ENCODE peak calls at places on chromosomes 2 and 18, in seven cellular contexts. S is T-helper 2 cell treated with Interferon-gamma antibody and Interleukin-4, amounts not matched to agents 5 μg/mL and 100 μg/mL, for 36 hours; Z is Right ventricle myocardium superior; F is uterus; G is stimulated activated naive CD8-positive, alpha-beta T cell treated with anti-CD3 and anti-CD28 coated beads, Interleukin-15, amount 100 ng/mL, for 72 hours; L is ELR; N is stimulated activated CD4-positive, alpha-beta T cell treated with anti-CD3 and anti-CD28 coated beads, Interleukin-1b, Interleukin-23, amount 100 ng/mL, for 48 hours. W is an unnamed sample.

GRCh38 chr2:163919717-163920116 is 183.9 kb upstream of the FIGN start:
- DNase-seq in S (no peak), Z (no peak), F (no peak), G (no peak), L (peak), N (no peak), W (no peak)

GRCh38 chr2:112692914-112693313 is 27.9 kb upstream of the NT5DC4 start:
- DNase-seq in S (peak), Z (no peak), F (no peak), G (peak), L (peak), N (peak), W (peak)

GRCh38 chr2:8203354-8203753 is 478.5 kb upstream of the ID2 start:
- DNase-seq in S (no peak), Z (peak), F (no peak), G (no peak), L (no peak), N (no peak), W (no peak)

GRCh38 chr2:40002339-40002738 is 223.3 kb upstream of the THUMPD2 start:
- DNase-seq in S (no peak), Z (no peak), F (no peak), G (no peak), L (no peak), N (no peak), W (no peak)

GRCh38 chr2:5677133-5677532 is 15.1 kb upstream of the SOX11 start:
- DNase-seq in S (no peak), Z (no peak), F (no peak), G (no peak), L (no peak), N (no peak), W (no peak)

GRCh38 chr18:11034816-11035215 is 114.6 kb downstream of the PIEZO2 start:
- DNase-seq in S (no peak), Z (no peak), F (no peak), G (no peak), L (peak), N (no peak), W (no peak)

GRCh38 chr2:157857881-157858280 is 18.2 kb downstream of the ACVR1 start:
- DNase-seq in S (no peak), Z (no peak), F (no peak), G (no peak), L (peak), N (no peak), W (no peak)

GRCh38 chr2:217996345-217996744 is 6.5 kb downstream of the TNS1 start:
- DNase-seq in S (no peak), Z (no peak), F (peak), G (no peak), L (peak), N (no peak), W (no peak)

GRCh38 chr2:104702451-104702850 is 151.5 kb upstream of the POU3F3 start:
- DNase-seq in S (no peak), Z (no peak), F (no peak), G (no peak), L (no peak), N (no peak), W (no peak)

GRCh38 chr18:69830189-69830588 is 117.5 kb downstream of the CD226 start:
- DNase-seq in S (no peak), Z (no peak), F (no peak), G (no peak), L (no peak), N (no peak), W (no peak)

GRCh38 chr2:196314780-196315179 is 143.4 kb upstream of the STK17B start:
- DNase-seq in S (no peak), Z (no peak), F (no peak), G (no peak), L (peak), N (no peak), W (no peak)

GRCh38 chr2:8427211-8427610 is 254.6 kb upstream of the ID2 start:
- DNase-seq in S (no peak), Z (no peak), F (no peak), G (no peak), L (no peak), N (no peak), W (no peak)

GRCh38 chr2:240192661-240193060 is 52.2 kb upstream of the OTOS start:
- DNase-seq in S (no peak), Z (no peak), F (no peak), G (no peak), L (no peak), N (no peak), W (no peak)

GRCh38 chr2:15050483-15050882 is 418.0 kb downstream of the LRATD1 start:
- DNase-seq in S (no peak), Z (no peak), F (no peak), G (no peak), L (peak), N (no peak), W (no peak)

GRCh38 chr2:238380785-238381184 is 45.9 kb upstream of the ASB1 start:
- DNase-seq in S (no peak), Z (no peak), F (no peak), G (no peak), L (peak), N (no peak), W (no peak)

GRCh38 chr2:203759692-203760365 is 53.4 kb downstream of the CD28 start:
- DNase-seq in S (no peak), Z (no peak), F (no peak), G (no peak), L (peak), N (no peak), W (no peak)

GRCh38 chr2:168884990-168885389 is 5.2 kb downstream of the SPC25 start:
- DNase-seq in S (no peak), Z (no peak), F (no peak), G (no peak), L (peak), N (peak), W (no peak)

GRCh38 chr2:74507926-74508520 is 528 bp upstream of the PCGF1 start:
- DNase-seq in S (no peak), Z (no peak), F (no peak), G (peak), L (peak), N (no peak), W (peak)

GRCh38 chr2:100208375-100208774 is 66.0 kb upstream of the AFF3 start:
- DNase-seq in S (no peak), Z (no peak), F (no peak), G (no peak), L (peak), N (no peak), W (no peak)

GRCh38 chr18:44238449-44238848 is 442.2 kb upstream of the SETBP1 start:
- DNase-seq in S (no peak), Z (no peak), F (no peak), G (no peak), L (no peak), N (no peak), W (no peak)

GRCh38 chr18:7635948-7636347 is 68.8 kb downstream of the PTPRM start:
- DNase-seq in S (no peak), Z (no peak), F (no peak), G (no peak), L (no peak), N (no peak), W (no peak)

GRCh38 chr2:102082591-102083586 is 59.7 kb upstream of the IL1R1 start:
- DNase-seq in S (peak), Z (no peak), F (no peak), G (peak), L (peak), N (peak), W (peak)

GRCh38 chr2:217706095-217706494 is 296.7 kb downstream of the TNS1 start:
- DNase-seq in S (no peak), Z (no peak), F (no peak), G (no peak), L (no peak), N (no peak), W (no peak)

GRCh38 chr18:26635466-26635865 is 87.1 kb upstream of the KCTD1 start:
- DNase-seq in S (no peak), Z (no peak), F (no peak), G (no peak), L (no peak), N (no peak), W (no peak)

GRCh38 chr2:17657759-17658158 is 95.9 kb downstream of the SMC6 start:
- DNase-seq in S (no peak), Z (no peak), F (no peak), G (no peak), L (no peak), N (no peak), W (no peak)

GRCh38 chr18:5585653-5586052 is 41.9 kb upstream of the EPB41L3 start:
- DNase-seq in S (no peak), Z (no peak), F (no peak), G (no peak), L (no peak), N (no peak), W (no peak)

GRCh38 chr2:238097988-238098853 is 1.9 kb upstream of the ESPNL start:
- DNase-seq in S (no peak), Z (peak), F (no peak), G (no peak), L (peak), N (no peak), W (no peak)

GRCh38 chr2:128305555-128306080 is 13.1 kb downstream of the HS6ST1 start:
- DNase-seq in S (no peak), Z (peak), F (no peak), G (no peak), L (peak), N (no peak), W (no peak)

GRCh38 chr2:189702071-189702470 is 27.6 kb downstream of the ANKAR start:
- DNase-seq in S (no peak), Z (no peak), F (no peak), G (no peak), L (peak), N (no peak), W (no peak)

GRCh38 chr2:42567806-42568429 is 514 bp upstream of the MTA3 start:
- DNase-seq in S (no peak), Z (peak), F (peak), G (peak), L (peak), N (peak), W (peak)